ENCODE peak calls at places on chromosomes 16 and 17, in six cellular contexts. W, H, Q, B, N and D are unnamed samples.

GRCh38 chr16:525520-526180 is 1.9 kb upstream of the CAPN15 start:
- ATAC-seq in W (no peak), H (peak; percentile 21), Q (no peak), B (no peak), N (no peak), D (peak; percentile 67)

GRCh38 chr17:22694362-22695227 is 1002.3 kb downstream of the KCNJ18 start:
- ATAC-seq in W (no peak), H (no peak), Q (no peak), B (no peak), N (no peak), D (no peak)

GRCh38 chr17:1227917-1228751 is 42.1 kb upstream of the BHLHA9 start:
- ATAC-seq in W (no peak), H (peak; percentile 73), Q (peak; percentile 66), B (peak; percentile 20), N (peak; percentile 69), D (peak; percentile 31)

GRCh38 chr17:56521439-56522141 is 71.9 kb upstream of the NOG start:
- ATAC-seq in W (no peak), H (no peak), Q (no peak), B (no peak), N (no peak), D (no peak)

GRCh38 chr17:79848370-79848766 is 9.1 kb upstream of the CBX4 start:
- ATAC-seq in W (no peak), H (no peak), Q (no peak), B (no peak), N (no peak), D (no peak)

GRCh38 chr17:58531661-58532554 is 17.5 kb upstream of the MTMR4 start:
- ATAC-seq in W (peak; percentile 91), H (peak; percentile 93), Q (peak; percentile 94), B (peak; percentile 93), N (peak; percentile 98), D (peak; percentile 93)

GRCh38 chr17:7555320-7555948 is 3.1 kb upstream of the TNFSF13 start:
- ATAC-seq in W (no peak), H (no peak), Q (no peak), B (no peak), N (no peak), D (no peak)

GRCh38 chr17:33118391-33118790 is 126.7 kb downstream of the SPACA3 start:
- ATAC-seq in W (no peak), H (no peak), Q (no peak), B (no peak), N (no peak), D (no peak)

GRCh38 chr17:12024332-12024731 is 3.7 kb downstream of the MAP2K4 start:
- ATAC-seq in W (no peak), H (no peak), Q (no peak), B (no peak), N (no peak), D (peak; percentile 22)

GRCh38 chr16:67207116-67207856 is 8.4 kb downstream of the ELMO3 start:
- ATAC-seq in W (no peak), H (no peak), Q (no peak), B (peak; percentile 13), N (no peak), D (no peak)

GRCh38 chr17:37476431-37477130 is 13.1 kb upstream of the DUSP14 start:
- ATAC-seq in W (no peak), H (no peak), Q (no peak), B (peak; percentile 94), N (no peak), D (no peak)

GRCh38 chr17:38588775-38589174 is 17.0 kb downstream of the SRCIN1 start:
- ATAC-seq in W (no peak), H (no peak), Q (no peak), B (no peak), N (no peak), D (no peak)

GRCh38 chr16:30136971-30137601 is 14.1 kb upstream of the MAPK3 start:
- ATAC-seq in W (no peak), H (no peak), Q (no peak), B (no peak), N (no peak), D (no peak)

GRCh38 chr16:10971560-10971961 is 27.2 kb downstream of the CLEC16A start:
- ATAC-seq in W (peak; percentile 59), H (no peak), Q (no peak), B (peak; percentile 72), N (no peak), D (no peak)